ENCODE peak calls at places on chromosome 1, in six cellular contexts. D is activated T-helper 1 cell treated with anti-CD3 and anti-CD28 coated beads, Interleukin-12 subunit alpha, Interleukin-12 subunit beta, Interleukin-2, Interleukin-4 antibody, amounts not matched to agents 30 ng/mL and 10 ng/mL and 1 ng/mL, durations not matched to agents 14 hours and 24 hours and 36 hours; Z is activated T-cell treated with anti-CD3 and anti-CD28 coated beads for 1 hour; S is GM03348; F is NCI-H1092; R is stimulated activated CD4-positive, alpha-beta T cell treated with anti-CD3 and anti-CD28 coated beads, Interleukin-1b, Interleukin-23, amount 100 ng/mL, for 4 hours. E is an unnamed sample.

GRCh38 chr1:32221581-32221979 is 573 bp downstream of the TMEM234 start:
- DNase-seq in D (no peak), Z (no peak), S (no peak), F (no peak), R (no peak), E (no peak)

GRCh38 chr1:63827411-63828321 is 53.8 kb downstream of the ROR1 start:
- DNase-seq in D (no peak), Z (no peak), S (peak), F (no peak), R (no peak), E (peak)

GRCh38 chr1:170929412-170929834 is 5.9 kb upstream of the MROH9 start:
- DNase-seq in D (no peak), Z (no peak), S (peak), F (no peak), R (no peak), E (peak)

GRCh38 chr1:45306319-45306718 is 20.4 kb upstream of the HPDL start:
- DNase-seq in D (no peak), Z (no peak), S (no peak), F (no peak), R (no peak), E (peak)

GRCh38 chr1:67427947-67428346 is 2.3 kb downstream of the SERBP1 start:
- DNase-seq in D (no peak), Z (no peak), S (no peak), F (no peak), R (no peak), E (no peak)

GRCh38 chr1:162987866-162988265 is 81.3 kb upstream of the RGS4 start:
- DNase-seq in D (no peak), Z (no peak), S (no peak), F (peak), R (no peak), E (peak)

GRCh38 chr1:55400560-55400959 is 185.4 kb upstream of the USP24 start:
- DNase-seq in D (no peak), Z (no peak), S (peak), F (no peak), R (no peak), E (no peak)

GRCh38 chr1:19273106-19273843 is 15.3 kb downstream of the AKR7A3 start:
- DNase-seq in D (no peak), Z (no peak), S (no peak), F (no peak), R (no peak), E (no peak)

GRCh38 chr1:1435094-1435903 is at the start of gene VWA1:
- DNase-seq in D (peak), Z (peak), S (peak), F (no peak), R (peak), E (peak)